ENCODE peak calls at places on chromosome 17, in four cellular contexts. P is GM23248, C is mesenchymal stem cell, V is suprapubic skin. E is an unnamed sample. For H3K4me1, the result is how much of the 10 kb centered on the place peaks cover.

GRCh38 chr17:36943250-36944220 is 5.2 kb upstream of the AATF start:
- DNase-seq in P (no peak), V (no peak), C (no peak), E (no peak)

GRCh38 chr17:15907290-15907689 is 37.6 kb upstream of the ADORA2B start:
- DNase-seq in V (no peak), P (no peak), C (no peak), E (no peak)

GRCh38 chr17:35144840-35145239 is 2.7 kb upstream of the NLE1 start:
- DNase-seq in P (no peak), C (no peak), V (no peak), E (no peak)

GRCh38 chr17:82416264-82416663 is 1.9 kb upstream of the HEXD start:
- DNase-seq in V (no peak), P (no peak), C (no peak), E (no peak)

GRCh38 chr17:28407130-28407973 is 1.3 kb upstream of the SLC46A1 start:
- DNase-seq in V (no peak), P (no peak), C (no peak), E (no peak)

GRCh38 chr17:44850025-44850424 is 2.3 kb downstream of the HIGD1B start:
- DNase-seq in V (no peak), P (no peak), C (no peak), E (no peak)

GRCh38 chr17:59848778-59849177 is 44.0 kb downstream of the TUBD1 start:
- DNase-seq in V (peak), P (peak), C (peak), E (no peak)

GRCh38 chr17:33201255-33201654 is 91.8 kb downstream of the ASIC2 start:
- DNase-seq in C (no peak), P (no peak), V (no peak), E (peak)

GRCh38 chr17:38608648-38609047 is 2.9 kb upstream of the SRCIN1 start:
- DNase-seq in C (no peak), V (no peak), P (no peak), E (no peak)

GRCh38 chr17:81812571-81813370 is 8.8 kb downstream of the GCGR start:
- DNase-seq in C (no peak), P (no peak), V (no peak), E (no peak)

GRCh38 chr17:44417553-44417952 is 28.1 kb upstream of the ITGA2B start:
- DNase-seq in P (peak), V (no peak), C (peak), E (no peak)

GRCh38 chr17:41167561-41167960 is 460 bp downstream of the KRTAP4-3 start:
- DNase-seq in P (no peak), C (no peak), V (no peak), E (no peak)

GRCh38 chr17:76445697-76446448 is 7.1 kb downstream of the UBE2O start:
- DNase-seq in V (no peak), P (no peak), C (peak), E (no peak)

GRCh38 chr17:2736956-2737355 is 12.5 kb downstream of the CCDC92B start:
- DNase-seq in P (no peak), C (peak), V (no peak), E (no peak)

GRCh38 chr17:73938706-73939105 is 264.8 kb upstream of the RPL38 start:
- DNase-seq in C (no peak), V (no peak), P (no peak), E (peak)

GRCh38 chr17:22462461-22462860 is 770.1 kb downstream of the KCNJ18 start:
- DNase-seq in C (no peak), P (no peak), V (no peak), E (no peak)
- H3K27ac ChIP-seq in C (no peak), P (no peak), V (no peak), E (no peak)

GRCh38 chr17:48551206-48551597 is 6.3 kb upstream of the HOXB2 start:
- DNase-seq in C (peak), V (no peak), P (no peak), E (no peak)

GRCh38 chr17:48548687-48549621 is 4.0 kb upstream of the HOXB2 start:
- DNase-seq in C (peak), V (no peak), P (no peak), E (no peak)

GRCh38 chr17:48550313-48551205 is 5.7 kb upstream of the HOXB2 start:
- DNase-seq in V (no peak), P (no peak), C (peak), E (no peak)

GRCh38 chr17:48547839-48548686 is 3.2 kb upstream of the HOXB2 start:
- DNase-seq in P (peak), V (no peak), C (peak), E (no peak)

DNA sequence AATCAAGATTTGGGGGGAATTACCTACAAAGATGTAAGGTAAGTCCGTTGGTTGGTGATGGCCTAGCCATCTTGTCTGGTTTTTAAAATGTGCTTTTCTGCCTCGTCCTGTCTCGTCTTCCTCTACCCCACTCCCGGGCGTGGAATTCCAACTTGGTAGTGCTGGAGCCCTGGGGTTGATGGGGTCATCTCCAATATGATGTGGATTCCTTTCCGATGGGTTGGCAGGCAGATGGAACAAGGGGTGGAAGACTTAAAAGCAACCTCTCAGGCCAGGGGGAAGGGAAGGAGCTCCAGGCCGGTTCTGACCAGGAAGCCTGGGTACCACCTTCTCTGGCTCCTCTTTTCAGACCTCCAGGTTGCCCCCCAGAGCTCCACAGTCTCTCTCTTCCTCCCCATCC is 5.0 kb upstream of the HOXB2 start:
- DNase-seq in V (no peak), P (no peak), C (peak), E (no peak)
- H3K4me1 ChIP-seq in V (half or more), P (under half), C (under half), E (under half)

DNA sequence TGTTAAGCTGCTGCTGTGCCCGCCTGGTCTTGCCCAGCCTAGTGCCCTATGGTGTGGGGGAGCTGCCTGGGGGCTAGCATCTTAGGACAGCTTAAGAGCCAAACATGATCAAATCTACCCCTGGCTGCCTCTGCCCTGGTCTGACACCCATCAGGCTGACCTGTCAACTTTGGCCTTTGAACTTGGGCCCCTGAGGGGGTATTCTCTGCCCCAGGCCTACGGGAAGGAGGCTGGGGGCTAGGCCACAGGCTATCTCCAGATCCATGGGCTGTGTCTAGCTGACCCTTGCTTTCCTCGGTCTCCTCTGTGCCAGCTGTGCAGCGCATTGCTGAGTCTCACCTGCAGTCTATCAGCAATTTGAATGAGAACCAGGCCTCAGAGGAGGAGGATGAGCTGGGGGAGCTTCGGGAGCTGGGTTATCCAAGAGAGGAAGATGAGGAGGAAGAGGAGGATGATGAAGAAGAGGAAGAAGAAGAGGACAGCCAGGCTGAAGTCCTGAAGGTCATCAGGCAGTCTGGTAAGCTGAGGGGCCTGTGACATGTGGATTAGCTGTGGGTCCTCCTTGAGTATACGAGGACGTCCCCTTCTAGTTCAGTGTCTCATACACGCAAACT is 3.3 kb upstream of the STARD3 start:
- DNase-seq in P (no peak), C (no peak), V (no peak), E (no peak)
- H3K27ac ChIP-seq in P (no peak), C (no peak), V (peak), E (no peak)

DNA sequence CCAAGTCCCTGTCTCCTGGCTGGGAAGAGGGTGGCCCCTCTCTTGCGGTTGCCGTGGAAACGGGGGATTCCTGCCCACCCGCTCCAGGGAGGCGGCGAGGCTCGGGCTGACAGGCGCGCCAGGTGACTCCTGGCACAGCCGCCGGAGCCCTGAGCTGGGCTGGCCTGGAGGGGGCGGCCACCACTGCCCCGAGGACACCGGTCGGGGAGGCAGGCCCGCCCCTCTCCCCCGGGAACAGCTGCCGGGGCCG is 71.3 kb downstream of the ABR start:
- DNase-seq in C (peak), P (no peak), V (no peak), E (no peak)
- H3K4me1 ChIP-seq in C (under half), P (under half), V (half or more), E (half or more)

GRCh38 chr17:78980624-78980972 is 875 bp upstream of the LGALS3BP start:
- DNase-seq in V (no peak), C (no peak), P (no peak), E (no peak)

GRCh38 chr17:78977992-78978973 is 1.4 kb downstream of the LGALS3BP start:
- DNase-seq in P (no peak), C (no peak), V (no peak), E (no peak)

GRCh38 chr17:78977681-78977943 is 2.1 kb downstream of the LGALS3BP start:
- DNase-seq in P (no peak), V (no peak), C (no peak), E (no peak)

GRCh38 chr17:78979780-78980623 is at the start of gene LGALS3BP:
- DNase-seq in V (no peak), C (peak), P (peak), E (no peak)

GRCh38 chr17:78981010-78981888 is 1.5 kb upstream of the LGALS3BP start:
- DNase-seq in P (no peak), C (no peak), V (no peak), E (no peak)
- H3K27ac ChIP-seq in P (no peak), C (no peak), V (no peak), E (peak)

GRCh38 chr17:1487939-1488825 is 4.3 kb downstream of the MYO1C start:
- DNase-seq in C (peak), P (peak), V (peak), E (no peak)
- H3K4me1 ChIP-seq in C (half or more), P (under half), V (half or more), E (half or more)

GRCh38 chr17:78128616-78129384 is at the start of gene TMC6:
- DNase-seq in P (no peak), C (peak), V (peak), E (no peak)
- H3K27ac ChIP-seq in P (no peak), C (no peak), V (peak), E (peak)